ENCODE peak calls at places on chromosomes 2 and 18, in ten cellular contexts. V is Peyer's patch, B is IMR-90, G is adrenal gland, X is lower lobe of right lung, P is HCT116, K is psoas muscle, Y is WERI-Rb-1, O is stomach, Z is left ventricle myocardium inferior. N is an unnamed sample.

GRCh38 chr2:223102040-223102899 is 50.3 kb downstream of the KCNE4 start:
- DNase-seq in O (no peak), G (no peak), B (no peak), V (no peak), P (peak; percentile 2), Y (peak; percentile 51), K (no peak), Z (no peak), X (no peak), N (no peak)

GRCh38 chr2:113198790-113199612 is 25.2 kb downstream of the PSD4 start:
- DNase-seq in K (peak; percentile 77), B (peak; percentile 47), Z (peak; percentile 84), O (peak; percentile 89), Y (peak; percentile 84), V (peak; percentile 65), X (peak; percentile 89), G (peak; percentile 89), P (peak; percentile 71), N (peak; percentile 82)

GRCh38 chr18:53458266-53458665 is 766.2 kb downstream of the MBD2 start:
- DNase-seq in G (no peak), P (no peak), V (no peak), K (no peak), B (no peak), Z (no peak), O (no peak), Y (no peak), X (no peak), N (no peak)

GRCh38 chr2:206920310-206920709 is 19.0 kb upstream of the CPO start:
- DNase-seq in V (no peak), B (no peak), G (no peak), Y (no peak), O (no peak), X (no peak), Z (no peak), K (no peak), P (no peak), N (no peak)

GRCh38 chr2:30776831-30777652 is 30.2 kb downstream of the CAPN13 start:
- DNase-seq in G (peak; percentile 35), V (no peak), K (no peak), X (no peak), Z (no peak), P (no peak), Y (no peak), O (peak; percentile 42), B (no peak), N (no peak)

GRCh38 chr18:22872894-22873537 is 60.1 kb upstream of the RBBP8 start:
- DNase-seq in G (no peak), V (no peak), O (no peak), X (no peak), P (no peak), B (peak; percentile 5), Z (no peak), K (no peak), Y (no peak), N (no peak)

GRCh38 chr2:79393806-79394484 is 118.9 kb upstream of the CTNNA2 start:
- DNase-seq in G (peak; percentile 84), Z (no peak), X (no peak), Y (peak; percentile 37), O (no peak), V (no peak), K (no peak), P (no peak), B (no peak), N (no peak)

GRCh38 chr18:69808399-69808798 is 139.3 kb downstream of the CD226 start:
- DNase-seq in K (no peak), X (no peak), G (no peak), Z (no peak), V (no peak), P (no peak), Y (no peak), B (no peak), O (no peak), N (no peak)

GRCh38 chr2:43075054-43075593 is 151.3 kb downstream of the ZFP36L2 start:
- DNase-seq in B (peak; percentile 99), G (peak; percentile 96), O (peak; percentile 64), X (no peak), Z (peak; percentile 81), K (peak; percentile 87), V (peak; percentile 36), P (no peak), Y (no peak), N (no peak)

GRCh38 chr18:48839819-48840490 is 110.8 kb downstream of the SMAD7 start:
- DNase-seq in P (no peak), V (no peak), Y (no peak), O (no peak), B (no peak), X (peak; percentile 12), K (no peak), G (no peak), Z (no peak), N (no peak)

GRCh38 chr2:108257757-108258331 is 18.1 kb downstream of the SULT1C3 start:
- DNase-seq in V (no peak), B (peak; percentile 33), Z (no peak), P (no peak), X (no peak), K (no peak), Y (no peak), O (no peak), G (no peak), N (no peak)

GRCh38 chr2:20977497-20977896 is 66.4 kb downstream of the APOB start:
- DNase-seq in X (no peak), Y (no peak), Z (no peak), V (no peak), B (no peak), P (no peak), K (no peak), O (no peak), G (no peak), N (no peak)

GRCh38 chr18:55275042-55275897 is 312.7 kb downstream of the TCF4 start:
- DNase-seq in V (no peak), X (no peak), K (peak; percentile 73), Z (peak; percentile 18), P (no peak), G (peak; percentile 93), B (peak; percentile 82), Y (no peak), O (no peak), N (no peak)

GRCh38 chr2:205730701-205731271 is 48.5 kb downstream of the NRP2 start:
- DNase-seq in G (no peak), X (no peak), Z (no peak), P (no peak), K (no peak), V (no peak), B (peak; percentile 78), O (no peak), Y (no peak), N (no peak)

GRCh38 chr2:932320-933221 is 18.1 kb upstream of the SNTG2 start:
- DNase-seq in G (no peak), X (no peak), K (no peak), O (no peak), Z (no peak), Y (peak; percentile 55), B (no peak), P (no peak), V (no peak), N (no peak)

GRCh38 chr2:933734-934295 is 16.8 kb upstream of the SNTG2 start:
- DNase-seq in K (no peak), X (no peak), Z (no peak), O (no peak), V (no peak), B (no peak), P (no peak), Y (no peak), G (peak; percentile 33), N (no peak)

GRCh38 chr2:929011-929735 is 21.5 kb upstream of the SNTG2 start:
- DNase-seq in K (no peak), Z (no peak), X (no peak), V (no peak), Y (no peak), B (no peak), P (no peak), O (no peak), G (no peak), N (no peak)

GRCh38 chr2:929965-930364 is 20.7 kb upstream of the SNTG2 start:
- DNase-seq in B (no peak), Z (no peak), P (no peak), G (no peak), V (no peak), K (no peak), Y (no peak), X (no peak), O (no peak), N (no peak)

GRCh38 chr2:930935-931334 is 19.7 kb upstream of the SNTG2 start:
- DNase-seq in G (no peak), Z (no peak), Y (no peak), P (no peak), B (no peak), V (no peak), K (no peak), X (no peak), O (no peak), N (no peak)
- H3K27ac ChIP-seq in G (no peak overlapping the region), Z (no peak overlapping the region), Y (no peak overlapping the region), P (no peak overlapping the region), B (no peak overlapping the region), V (no peak overlapping the region), K (no peak overlapping the region), X (no peak overlapping the region), O (no peak overlapping the region), N (no peak overlapping the region)

DNA sequence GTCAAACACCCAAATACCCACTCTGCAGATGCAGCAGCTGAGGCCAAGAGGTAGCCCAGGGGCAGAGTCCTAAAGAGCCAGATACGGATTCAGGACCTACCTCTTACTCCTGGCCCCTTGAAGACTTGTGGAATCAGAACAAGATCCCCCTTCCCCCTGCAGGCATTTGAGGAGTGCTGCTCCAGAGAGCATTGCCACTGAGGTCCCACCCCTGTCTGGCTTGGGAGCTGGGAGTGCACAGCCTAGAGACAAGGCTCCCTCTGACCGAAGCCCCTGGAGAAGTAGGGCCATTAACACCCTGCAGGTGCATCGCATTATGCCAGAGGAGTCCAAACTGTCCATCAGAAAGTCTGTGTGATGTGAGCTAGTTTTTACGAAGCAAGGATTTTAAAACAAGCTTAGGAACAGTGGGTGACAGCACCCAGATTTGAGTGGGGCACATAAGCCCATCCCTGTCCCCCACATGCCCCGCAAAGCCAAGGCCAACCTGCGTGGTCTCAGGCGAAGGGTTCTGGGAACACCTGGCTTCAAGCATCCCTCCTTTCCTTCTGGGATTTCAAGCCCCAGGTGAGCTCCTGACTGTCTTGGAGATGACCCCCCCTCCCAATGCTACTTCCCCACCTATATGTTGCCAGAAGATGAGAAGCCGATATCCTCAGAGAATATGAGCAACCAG is 48.4 kb downstream of the MTERF4 start:
- DNase-seq in P (no peak), Y (no peak), X (no peak), Z (no peak), O (no peak), K (no peak), G (peak; percentile 25), B (no peak), V (no peak), N (no peak)
- H3K36me3 ChIP-seq in P (no peaks in the 10 kb centered on the region), Y (no peaks in the 10 kb centered on the region), X (peaks cover 55% of the 10 kb centered on the region), Z (peaks cover 40% of the 10 kb centered on the region), O (peaks cover 60% of the 10 kb centered on the region), K (peaks cover 5% of the 10 kb centered on the region), G (peaks cover 7% of the 10 kb centered on the region), B (peaks cover 20% of the 10 kb centered on the region), V (peaks cover 10% of the 10 kb centered on the region), N (no peaks in the 10 kb centered on the region)

GRCh38 chr2:25756444-25757022 is 83.2 kb upstream of the DTNB start:
- DNase-seq in G (no peak), V (no peak), K (no peak), X (no peak), P (no peak), Y (no peak), Z (no peak), O (no peak), B (no peak), N (no peak)
- H3K27ac ChIP-seq in G (no peak overlapping the region), V (no peak overlapping the region), K (no peak overlapping the region), X (no peak overlapping the region), P (no peak overlapping the region), Y (no peak overlapping the region), Z (no peak overlapping the region), O (no peak overlapping the region), B (no peak overlapping the region), N (no peak overlapping the region)

GRCh38 chr2:36360834-36361233 is 5.3 kb downstream of the CRIM1 start:
- DNase-seq in V (no peak), P (no peak), Z (no peak), X (no peak), K (no peak), O (no peak), G (no peak), B (no peak), Y (no peak), N (no peak)
- H3K36me3 ChIP-seq in V (no peaks in the 10 kb centered on the region), P (peaks cover 4% of the 10 kb centered on the region), Z (no peaks in the 10 kb centered on the region), X (no peaks in the 10 kb centered on the region), K (no peaks in the 10 kb centered on the region), O (no peaks in the 10 kb centered on the region), G (no peaks in the 10 kb centered on the region), B (peaks cover 7% of the 10 kb centered on the region), Y (no peaks in the 10 kb centered on the region), N (peaks cover 24% of the 10 kb centered on the region)